ENCODE peak calls at places on chromosomes 12 and 14, in eight cellular contexts. M is psoas muscle, L is endothelial cell, D is AG09319, F is OCI-LY7, U is mucosa of descending colon, P is ascending aorta, B is cardiac muscle cell. V is an unnamed sample.
A peak's percentile ranks its signal among the peaks of the same experiment; 100 is the strongest.

GRCh38 chr12:58148405-58148804 is 207.0 kb downstream of the ATP23 start:
- DNase-seq in M (no peak), L (peak; percentile 4), D (no peak), F (no peak), U (no peak), P (no peak), B (peak; percentile 67), V (no peak)

GRCh38 chr14:45150386-45150890 is 14.7 kb downstream of the FANCM start:
- DNase-seq in M (no peak), L (no peak), D (no peak), F (no peak), U (no peak), P (no peak), B (no peak), V (no peak)

GRCh38 chr12:400828-401227 is 616 bp upstream of the CCDC77 start:
- DNase-seq in M (no peak), L (no peak), D (no peak), F (no peak), U (no peak), P (no peak), B (no peak), V (no peak)

GRCh38 chr14:39555749-39556148 is 123.5 kb upstream of the FBXO33 start:
- DNase-seq in M (no peak), L (no peak), D (no peak), F (no peak), U (no peak), P (no peak), B (no peak), V (no peak)

GRCh38 chr12:121038861-121039654 is at the start of gene OASL:
- DNase-seq in M (no peak), L (no peak), D (peak; percentile 5), F (no peak), U (peak; percentile 76), P (peak; percentile 65), B (peak; percentile 90), V (peak; percentile 65)

GRCh38 chr12:113196996-113197395 is 11.5 kb downstream of the RITA1 start:
- DNase-seq in M (peak; percentile 73), L (peak; percentile 68), D (peak; percentile 53), F (peak; percentile 87), U (peak; percentile 87), P (peak; percentile 90), B (peak; percentile 88), V (peak; percentile 81)

GRCh38 chr12:23525450-23526072 is 423.9 kb downstream of the SOX5 start:
- DNase-seq in M (no peak), L (no peak), D (no peak), F (no peak), U (no peak), P (no peak), B (no peak), V (no peak)

GRCh38 chr14:34020014-34020413 is 69.1 kb upstream of the EGLN3 start:
- DNase-seq in M (no peak), L (no peak), D (no peak), F (no peak), U (no peak), P (no peak), B (no peak), V (no peak)

GRCh38 chr14:68787235-68787727 is 5.6 kb downstream of the ZFP36L1 start:
- DNase-seq in M (no peak), L (no peak), D (no peak), F (no peak), U (no peak), P (no peak), B (peak; percentile 66), V (peak; percentile 63)

GRCh38 chr14:74612346-74613021 is 447 bp upstream of the LTBP2 start:
- DNase-seq in M (peak; percentile 92), L (peak; percentile 95), D (peak; percentile 56), F (peak; percentile 86), U (peak; percentile 84), P (peak; percentile 92), B (peak; percentile 85), V (peak; percentile 86)

GRCh38 chr12:68478516-68479260 is 132.0 kb upstream of the RAP1B start:
- DNase-seq in M (no peak), L (no peak), D (no peak), F (no peak), U (no peak), P (no peak), B (no peak), V (no peak)

GRCh38 chr12:113259499-113259953 is 38.3 kb downstream of the TPCN1 start:
- DNase-seq in M (peak; percentile 97), L (no peak), D (peak; percentile 27), F (no peak), U (peak; percentile 70), P (peak; percentile 81), B (peak; percentile 67), V (no peak)

GRCh38 chr14:63174760-63175191 is 29.5 kb upstream of the RHOJ start:
- DNase-seq in M (no peak), L (peak; percentile 40), D (no peak), F (peak; percentile 32), U (peak; percentile 15), P (no peak), B (peak; percentile 82), V (no peak)

GRCh38 chr12:119780786-119781434 is 96.2 kb downstream of the CIT start:
- DNase-seq in M (no peak), L (peak; percentile 45), D (no peak), F (no peak), U (peak; percentile 84), P (no peak), B (peak; percentile 56), V (no peak)

GRCh38 chr14:33959692-33960151 is 8.8 kb upstream of the EGLN3 start:
- DNase-seq in M (no peak), L (peak; percentile 18), D (no peak), F (no peak), U (no peak), P (no peak), B (no peak), V (no peak)

GRCh38 chr12:110615171-110615570 is 1.2 kb downstream of the TCTN1 start:
- DNase-seq in M (no peak), L (no peak), D (no peak), F (no peak), U (no peak), P (no peak), B (no peak), V (no peak)

GRCh38 chr12:49941556-49942511 is 8.7 kb upstream of the AQP2 start:
- DNase-seq in M (no peak), L (no peak), D (no peak), F (no peak), U (no peak), P (peak; percentile 31), B (no peak), V (no peak)

GRCh38 chr12:105485926-105486325 is 155.4 kb downstream of the C12orf75 start:
- DNase-seq in M (no peak), L (no peak), D (no peak), F (no peak), U (no peak), P (no peak), B (no peak), V (no peak)

GRCh38 chr12:54364413-54364812 is at the start of gene GPR84:
- DNase-seq in M (no peak), L (no peak), D (no peak), F (peak; percentile 44), U (no peak), P (no peak), B (peak; percentile 56), V (peak; percentile 64)

GRCh38 chr12:23217716-23218115 is 592.7 kb downstream of the ETNK1 start:
- DNase-seq in M (no peak), L (no peak), D (no peak), F (no peak), U (no peak), P (no peak), B (no peak), V (no peak)

GRCh38 chr14:96272777-96273471 is 16.9 kb downstream of the BDKRB1 start:
- DNase-seq in M (no peak), L (no peak), D (no peak), F (no peak), U (no peak), P (no peak), B (no peak), V (no peak)

GRCh38 chr12:19915392-19916192 is 452.7 kb upstream of the PDE3A start:
- DNase-seq in M (no peak), L (peak; percentile 15), D (peak; percentile 14), F (no peak), U (peak; percentile 56), P (no peak), B (peak; percentile 78), V (no peak)
- TF ChIP-seq CTCF in M (peak; percentile 57), L (peak; percentile 73), D (peak; percentile 62), F (peak; percentile 64), U (peak; percentile 37), P (peak; percentile 56), B (peak; percentile 65), V (peak; percentile 40)

DNA sequence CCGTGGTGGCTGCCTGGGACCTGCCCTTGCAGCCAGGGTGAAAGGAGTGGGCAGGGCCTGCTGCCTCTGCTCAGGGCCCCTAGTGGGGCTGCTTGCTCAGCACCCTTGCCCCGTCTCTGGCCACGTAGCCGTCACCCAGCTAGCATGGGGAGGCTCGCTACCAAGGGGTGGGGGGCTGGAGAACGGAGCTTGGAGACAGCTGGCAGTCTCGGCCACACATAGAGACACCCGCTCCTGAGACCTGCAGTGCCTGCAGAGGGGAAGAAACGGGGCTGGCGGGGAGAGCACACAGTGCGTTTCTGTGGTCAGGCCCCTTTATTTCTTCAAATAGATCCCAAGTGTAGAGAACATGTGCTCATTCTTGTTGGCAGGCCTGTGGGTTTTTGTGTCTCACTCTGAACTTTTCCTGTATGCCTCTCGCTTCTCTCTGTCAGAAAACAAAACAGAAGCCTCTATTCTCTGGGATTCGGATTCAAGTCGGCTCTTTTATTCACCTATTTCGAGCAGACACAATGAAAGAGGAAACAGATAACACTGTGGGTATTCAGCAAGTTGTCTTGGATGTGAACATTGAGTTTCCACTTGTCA is 26.4 kb downstream of the PACS2 start:
- DNase-seq in M (no peak), L (no peak), D (no peak), F (no peak), U (no peak), P (no peak), B (no peak), V (no peak)
- TF ChIP-seq CTCF in M (no peak), L (no peak), D (no peak), F (no peak), U (no peak), P (no peak), B (no peak), V (no peak)

GRCh38 chr14:72644758-72645489 is 249.0 kb downstream of the DPF3 start:
- DNase-seq in M (no peak), L (no peak), D (no peak), F (no peak), U (no peak), P (no peak), B (no peak), V (no peak)
- TF ChIP-seq CTCF in M (peak; percentile 11), L (no peak), D (no peak), F (no peak), U (no peak), P (no peak), B (no peak), V (no peak)

GRCh38 chr12:85587158-85587557 is 249.1 kb downstream of the RASSF9 start:
- DNase-seq in M (no peak), L (no peak), D (no peak), F (no peak), U (no peak), P (no peak), B (no peak), V (no peak)
- TF ChIP-seq CTCF in M (no peak), L (no peak), D (no peak), F (no peak), U (no peak), P (no peak), B (no peak), V (no peak)